ENCODE peak calls at places on chromosome 11, in five cellular contexts. One of them, this sample, is unnamed. For H3K27me3, the result is how much of the 10 kb centered on the place peaks cover.

GRCh38 chr11:105244157-105244820 is 104.7 kb upstream of the CARD18 start:
- DNase-seq in heart left ventricle: peak
- DNase-seq in right lobe of liver: no peak
- DNase-seq in upper lobe of right lung: no peak
- DNase-seq in neural progenitor cell: no peak
- DNase-seq in this sample: no peak

GRCh38 chr11:59097113-59097708 is 9.8 kb upstream of the FAM111B start:
- DNase-seq in neural progenitor cell: peak
- DNase-seq in upper lobe of right lung: peak
- DNase-seq in right lobe of liver: peak
- DNase-seq in heart left ventricle: peak
- DNase-seq in this sample: peak

GRCh38 chr11:36056160-36056751 is 112.4 kb downstream of the LDLRAD3 start:
- DNase-seq in upper lobe of right lung: no peak
- DNase-seq in heart left ventricle: no peak
- DNase-seq in right lobe of liver: no peak
- DNase-seq in neural progenitor cell: peak
- DNase-seq in this sample: no peak

GRCh38 chr11:112999518-112999917 is 38.3 kb downstream of the NCAM1 start:
- DNase-seq in right lobe of liver: no peak
- DNase-seq in neural progenitor cell: no peak
- DNase-seq in upper lobe of right lung: no peak
- DNase-seq in heart left ventricle: no peak
- DNase-seq in this sample: no peak

GRCh38 chr11:102007567-102008437 is 39.4 kb upstream of the CFAP300 start:
- DNase-seq in heart left ventricle: no peak
- DNase-seq in upper lobe of right lung: no peak
- DNase-seq in right lobe of liver: no peak
- DNase-seq in neural progenitor cell: peak
- DNase-seq in this sample: no peak

GRCh38 chr11:15700456-15700855 is 585.7 kb downstream of the INSC start:
- DNase-seq in heart left ventricle: no peak
- DNase-seq in right lobe of liver: no peak
- DNase-seq in upper lobe of right lung: no peak
- DNase-seq in neural progenitor cell: no peak
- DNase-seq in this sample: no peak

GRCh38 chr11:130042093-130042591 is 27.6 kb upstream of the APLP2 start:
- DNase-seq in heart left ventricle: no peak
- DNase-seq in neural progenitor cell: no peak
- DNase-seq in right lobe of liver: no peak
- DNase-seq in upper lobe of right lung: no peak
- DNase-seq in this sample: no peak

GRCh38 chr11:128157423-128158298 is 429.7 kb downstream of the ETS1 start:
- DNase-seq in heart left ventricle: peak
- DNase-seq in right lobe of liver: no peak
- DNase-seq in upper lobe of right lung: no peak
- DNase-seq in neural progenitor cell: peak
- DNase-seq in this sample: peak

GRCh38 chr11:45798793-45799441 is 6.0 kb upstream of the SLC35C1 start:
- DNase-seq in upper lobe of right lung: peak
- DNase-seq in right lobe of liver: peak
- DNase-seq in neural progenitor cell: no peak
- DNase-seq in heart left ventricle: no peak
- DNase-seq in this sample: no peak

GRCh38 chr11:3381794-3382193 is 2.8 kb upstream of the ZNF195 start:
- DNase-seq in upper lobe of right lung: no peak
- DNase-seq in heart left ventricle: no peak
- DNase-seq in neural progenitor cell: peak
- DNase-seq in right lobe of liver: no peak
- DNase-seq in this sample: no peak

GRCh38 chr11:121890377-121890776 is 225.6 kb downstream of the BLID start:
- DNase-seq in upper lobe of right lung: no peak
- DNase-seq in neural progenitor cell: no peak
- DNase-seq in heart left ventricle: no peak
- DNase-seq in right lobe of liver: no peak
- DNase-seq in this sample: no peak

GRCh38 chr11:79366218-79366617 is 74.6 kb downstream of the TENM4 start:
- DNase-seq in right lobe of liver: no peak
- DNase-seq in heart left ventricle: no peak
- DNase-seq in neural progenitor cell: no peak
- DNase-seq in upper lobe of right lung: no peak
- DNase-seq in this sample: no peak

GRCh38 chr11:20097319-20098221 is 62.7 kb downstream of the DBX1 start:
- DNase-seq in neural progenitor cell: no peak
- DNase-seq in upper lobe of right lung: no peak
- DNase-seq in heart left ventricle: no peak
- DNase-seq in right lobe of liver: no peak
- DNase-seq in this sample: no peak

GRCh38 chr11:104325093-104325492 is 161.1 kb upstream of the PDGFD start:
- DNase-seq in neural progenitor cell: no peak
- DNase-seq in upper lobe of right lung: no peak
- DNase-seq in heart left ventricle: no peak
- DNase-seq in right lobe of liver: no peak
- DNase-seq in this sample: no peak

GRCh38 chr11:42239102-42239501 is 779.6 kb upstream of the LRRC4C start:
- DNase-seq in upper lobe of right lung: no peak
- DNase-seq in heart left ventricle: no peak
- DNase-seq in neural progenitor cell: no peak
- DNase-seq in right lobe of liver: no peak
- DNase-seq in this sample: no peak

GRCh38 chr11:45468265-45468856 is 182.2 kb upstream of the SYT13 start:
- DNase-seq in heart left ventricle: no peak
- DNase-seq in right lobe of liver: no peak
- DNase-seq in neural progenitor cell: peak
- DNase-seq in upper lobe of right lung: no peak
- DNase-seq in this sample: no peak

GRCh38 chr11:65266210-65266609 is 4.4 kb downstream of the POLA2 start:
- DNase-seq in neural progenitor cell: no peak
- DNase-seq in right lobe of liver: no peak
- DNase-seq in upper lobe of right lung: no peak
- DNase-seq in heart left ventricle: no peak
- DNase-seq in this sample: no peak

GRCh38 chr11:119108151-119108856 is 1.2 kb downstream of the C2CD2L start:
- DNase-seq in upper lobe of right lung: peak
- DNase-seq in heart left ventricle: no peak
- DNase-seq in neural progenitor cell: peak
- DNase-seq in right lobe of liver: no peak
- DNase-seq in this sample: no peak

GRCh38 chr11:96092511-96092910 is 168.6 kb upstream of the MTMR2 start:
- DNase-seq in upper lobe of right lung: no peak
- DNase-seq in heart left ventricle: no peak
- DNase-seq in right lobe of liver: no peak
- DNase-seq in neural progenitor cell: no peak
- DNase-seq in this sample: no peak

GRCh38 chr11:67391304-67392181 is at the start of gene RAD9A:
- DNase-seq in heart left ventricle: peak
- DNase-seq in right lobe of liver: peak
- DNase-seq in neural progenitor cell: peak
- DNase-seq in upper lobe of right lung: peak
- DNase-seq in this sample: peak

GRCh38 chr11:67392182-67392715 is 463 bp downstream of the RAD9A start:
- DNase-seq in neural progenitor cell: peak
- DNase-seq in heart left ventricle: no peak
- DNase-seq in upper lobe of right lung: no peak
- DNase-seq in right lobe of liver: no peak
- DNase-seq in this sample: no peak

GRCh38 chr11:67393437-67393836 is 1.7 kb downstream of the RAD9A start:
- DNase-seq in neural progenitor cell: no peak
- DNase-seq in heart left ventricle: no peak
- DNase-seq in right lobe of liver: no peak
- DNase-seq in upper lobe of right lung: no peak
- DNase-seq in this sample: no peak

GRCh38 chr11:67389477-67389876 is 2.3 kb upstream of the RAD9A start:
- DNase-seq in heart left ventricle: no peak
- DNase-seq in upper lobe of right lung: no peak
- DNase-seq in neural progenitor cell: peak
- DNase-seq in right lobe of liver: no peak
- DNase-seq in this sample: peak

GRCh38 chr11:67390947-67391303 is 861 bp upstream of the RAD9A start:
- DNase-seq in right lobe of liver: no peak
- DNase-seq in upper lobe of right lung: no peak
- DNase-seq in neural progenitor cell: no peak
- DNase-seq in heart left ventricle: no peak
- DNase-seq in this sample: no peak
- H3K27ac ChIP-seq in right lobe of liver: peak
- H3K27ac ChIP-seq in upper lobe of right lung: peak
- H3K27ac ChIP-seq in neural progenitor cell: no peak
- H3K27ac ChIP-seq in heart left ventricle: peak
- H3K27ac ChIP-seq in this sample: peak

DNA sequence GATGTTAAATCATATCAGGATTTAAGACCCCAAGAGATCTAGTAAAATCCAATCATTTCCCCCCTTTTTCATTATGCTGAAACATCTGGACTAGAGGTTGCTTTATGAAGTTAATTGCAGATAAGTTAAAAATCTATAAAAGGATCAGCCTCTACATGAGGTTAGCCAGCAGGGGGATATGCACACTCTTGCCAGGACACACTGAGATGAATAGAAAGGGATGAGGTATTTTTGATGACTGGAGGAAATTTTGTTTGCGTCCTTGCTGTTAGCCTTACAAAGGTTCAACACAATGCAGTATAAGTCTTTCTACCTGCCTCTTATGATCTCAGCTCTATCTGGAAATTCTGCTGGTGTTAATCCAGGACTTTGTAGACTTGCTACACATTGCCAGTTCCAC is 1034.3 kb downstream of the LRRC4C start:
- DNase-seq in upper lobe of right lung: no peak
- DNase-seq in neural progenitor cell: no peak
- DNase-seq in heart left ventricle: no peak
- DNase-seq in right lobe of liver: no peak
- DNase-seq in this sample: no peak
- TF ChIP-seq CTCF in upper lobe of right lung: no peak
- TF ChIP-seq CTCF in neural progenitor cell: peak
- TF ChIP-seq CTCF in heart left ventricle: no peak
- TF ChIP-seq CTCF in right lobe of liver: no peak
- TF ChIP-seq CTCF in this sample: no peak

GRCh38 chr11:60769273-60769672 is 12.6 kb downstream of the MS4A15 start:
- DNase-seq in heart left ventricle: no peak
- DNase-seq in neural progenitor cell: no peak
- DNase-seq in upper lobe of right lung: peak
- DNase-seq in right lobe of liver: no peak
- DNase-seq in this sample: no peak
- H3K27me3 ChIP-seq in heart left ventricle: under half
- H3K27me3 ChIP-seq in neural progenitor cell: under half
- H3K27me3 ChIP-seq in upper lobe of right lung: under half
- H3K27me3 ChIP-seq in right lobe of liver: under half
- H3K27me3 ChIP-seq in this sample: under half

GRCh38 chr11:61345170-61345610 is 12.2 kb downstream of the TKFC start:
- DNase-seq in right lobe of liver: no peak
- DNase-seq in neural progenitor cell: no peak
- DNase-seq in heart left ventricle: no peak
- DNase-seq in upper lobe of right lung: no peak
- DNase-seq in this sample: no peak
- H3K27ac ChIP-seq in right lobe of liver: no peak
- H3K27ac ChIP-seq in neural progenitor cell: no peak
- H3K27ac ChIP-seq in heart left ventricle: no peak
- H3K27ac ChIP-seq in upper lobe of right lung: peak
- H3K27ac ChIP-seq in this sample: no peak

DNA sequence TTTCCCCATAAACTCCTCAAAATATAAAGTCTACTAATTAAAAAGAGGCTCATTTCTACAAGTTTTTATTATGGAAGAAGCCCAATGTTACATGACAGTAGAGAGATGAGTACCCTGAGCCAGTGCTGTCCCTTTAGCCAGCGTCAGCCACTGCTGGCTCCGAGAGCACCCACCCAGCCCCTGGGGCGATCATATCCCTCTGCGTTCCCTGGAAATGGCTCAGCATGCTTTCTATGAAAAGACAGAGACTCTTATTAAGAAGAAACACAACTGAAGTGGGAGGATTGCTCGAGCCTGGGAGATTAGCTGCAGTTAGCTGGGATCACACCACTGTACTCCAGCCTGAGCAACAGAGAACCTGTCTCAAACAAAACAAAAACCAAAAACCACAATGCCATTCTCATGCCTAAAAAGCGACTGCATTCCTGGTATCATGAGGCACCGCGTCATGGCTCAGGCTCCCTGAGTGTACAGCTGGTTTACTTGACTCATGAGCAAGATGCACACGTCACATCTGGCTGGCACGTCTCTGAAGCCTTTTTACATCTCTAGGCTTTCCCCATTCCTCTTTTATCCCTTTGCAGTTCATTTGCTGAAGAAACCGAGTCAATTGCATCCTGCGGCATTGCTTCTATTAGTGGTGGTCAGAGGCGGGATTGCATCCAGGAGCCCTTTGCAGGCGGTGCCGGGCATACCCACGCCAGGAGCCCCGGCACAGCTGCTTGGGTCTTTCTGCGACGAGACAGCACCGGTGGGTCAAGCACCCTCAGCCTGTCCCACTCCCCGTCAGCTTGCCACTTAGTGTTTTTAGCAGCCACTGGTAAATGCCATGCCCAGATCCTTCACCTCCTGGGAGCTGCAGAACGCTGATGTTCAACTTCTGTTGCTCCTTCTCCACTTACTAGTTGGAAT is 119.9 kb downstream of the CTTN start:
- DNase-seq in right lobe of liver: peak
- DNase-seq in heart left ventricle: no peak
- DNase-seq in upper lobe of right lung: peak
- DNase-seq in neural progenitor cell: no peak
- DNase-seq in this sample: no peak
- TF ChIP-seq CTCF in right lobe of liver: no peak
- TF ChIP-seq CTCF in heart left ventricle: no peak
- TF ChIP-seq CTCF in upper lobe of right lung: no peak
- TF ChIP-seq CTCF in neural progenitor cell: no peak
- TF ChIP-seq CTCF in this sample: no peak

GRCh38 chr11:120207517-120207916 is 3.3 kb upstream of the OAF start:
- DNase-seq in heart left ventricle: no peak
- DNase-seq in right lobe of liver: no peak
- DNase-seq in neural progenitor cell: no peak
- DNase-seq in upper lobe of right lung: no peak
- DNase-seq in this sample: no peak
- H3K27me3 ChIP-seq in heart left ventricle: under half
- H3K27me3 ChIP-seq in right lobe of liver: under half
- H3K27me3 ChIP-seq in neural progenitor cell: half or more
- H3K27me3 ChIP-seq in upper lobe of right lung: under half
- H3K27me3 ChIP-seq in this sample: under half